ENCODE peak calls at places on chromosome 3, in five cellular contexts. I, K, X, L and B are unnamed samples.
A peak's percentile ranks its signal among the peaks of the same experiment; 100 is the strongest.

GRCh38 chr3:161028485-161029018 is 76.6 kb downstream of the B3GALNT1 start:
- DNase-seq in I (no peak), K (no peak), X (peak; percentile 24), L (no peak), B (no peak)

GRCh38 chr3:177724020-177724638 is 526.8 kb upstream of the TBL1XR1 start:
- DNase-seq in I (no peak), K (no peak), X (no peak), L (peak; percentile 68), B (peak; percentile 4)

GRCh38 chr3:195256639-195257453 is 14.1 kb downstream of the XXYLT1 start:
- DNase-seq in I (no peak), K (no peak), X (no peak), L (no peak), B (no peak)

GRCh38 chr3:20406621-20407020 is 220.6 kb upstream of the SGO1 start:
- DNase-seq in I (no peak), K (no peak), X (no peak), L (no peak), B (no peak)

GRCh38 chr3:59133350-59133749 is 83.5 kb upstream of the CFAP20DC start:
- DNase-seq in I (no peak), K (no peak), X (peak; percentile 25), L (no peak), B (no peak)

GRCh38 chr3:137008976-137009375 is 51.2 kb downstream of the IL20RB start:
- DNase-seq in I (no peak), K (no peak), X (no peak), L (no peak), B (no peak)

GRCh38 chr3:136612512-136612911 is 139.7 kb downstream of the STAG1 start:
- DNase-seq in I (no peak), K (no peak), X (peak; percentile 25), L (no peak), B (no peak)

GRCh38 chr3:116440196-116440595 is 5.1 kb downstream of the LSAMP start:
- DNase-seq in I (no peak), K (no peak), X (peak; percentile 92), L (no peak), B (peak; percentile 73)

GRCh38 chr3:127449489-127450212 is 140.9 kb downstream of the TPRA1 start:
- DNase-seq in I (no peak), K (no peak), X (no peak), L (no peak), B (no peak)

GRCh38 chr3:183975981-183976662 is 41.6 kb downstream of the ABCC5 start:
- DNase-seq in I (no peak), K (no peak), X (peak; percentile 30), L (no peak), B (no peak)

GRCh38 chr3:55494976-55495375 is 7.9 kb upstream of the WNT5A start:
- DNase-seq in I (no peak), K (no peak), X (no peak), L (no peak), B (no peak)

GRCh38 chr3:50111757-50112156 is 23.0 kb downstream of the RBM5 start:
- DNase-seq in I (no peak), K (no peak), X (no peak), L (no peak), B (no peak)

GRCh38 chr3:15819576-15819975 is 21.8 kb upstream of the ANKRD28 start:
- DNase-seq in I (no peak), K (no peak), X (no peak), L (no peak), B (no peak)

GRCh38 chr3:101039285-101039684 is 46.1 kb upstream of the ABI3BP start:
- DNase-seq in I (no peak), K (no peak), X (no peak), L (no peak), B (no peak)